ENCODE peak calls at places on chromosomes 2 and 18, in five cellular contexts. H is psoas muscle, L is transverse colon, D is astrocyte, Q is ovary. N is an unnamed sample. For H3K36me3 and H3K9me3, the result is how much of the 10 kb centered on the place peaks cover.

GRCh38 chr2:238009563-238009962 is 42.7 kb downstream of the UBE2F start:
- DNase-seq in D (no peak), L (no peak), Q (no peak), H (no peak), N (no peak)

GRCh38 chr2:158214431-158214830 is 112.8 kb downstream of the UPP2 start:
- DNase-seq in D (peak), L (no peak), Q (no peak), H (no peak), N (no peak)

GRCh38 chr2:128286011-128286721 is 32.5 kb downstream of the HS6ST1 start:
- DNase-seq in Q (peak), L (no peak), H (peak), D (no peak), N (no peak)

GRCh38 chr2:8872821-8873432 is 35.5 kb upstream of the KIDINS220 start:
- DNase-seq in L (no peak), Q (no peak), D (peak), H (no peak), N (no peak)

GRCh38 chr18:32177530-32177929 is 12.3 kb upstream of the MEP1B start:
- DNase-seq in L (no peak), H (no peak), Q (no peak), D (no peak), N (no peak)

GRCh38 chr2:55732854-55733253 is 39.2 kb upstream of the PNPT1 start:
- DNase-seq in H (no peak), L (no peak), D (peak), Q (no peak), N (no peak)

GRCh38 chr2:171706152-171706803 is 19.0 kb downstream of the DYNC1I2 start:
- DNase-seq in L (no peak), Q (no peak), H (no peak), D (no peak), N (no peak)

GRCh38 chr2:217868911-217869334 is 133.9 kb downstream of the TNS1 start:
- DNase-seq in D (peak), Q (no peak), L (no peak), H (no peak), N (no peak)

GRCh38 chr18:79926715-79927596 is 24.5 kb downstream of the SLC66A2 start:
- DNase-seq in Q (peak), H (peak), D (no peak), L (peak), N (peak)

GRCh38 chr2:119256574-119256921 is 32.9 kb downstream of the STEAP3 start:
- DNase-seq in L (no peak), D (no peak), H (no peak), Q (no peak), N (no peak)

GRCh38 chr2:16189019-16189850 is 248.9 kb downstream of the MYCN start:
- DNase-seq in D (no peak), Q (no peak), L (no peak), H (no peak), N (no peak)

GRCh38 chr2:223633656-223634055 is 31.5 kb upstream of the SCG2 start:
- DNase-seq in Q (no peak), D (peak), H (no peak), L (no peak), N (peak)

GRCh38 chr2:25411281-25411680 is 69.6 kb upstream of the DNMT3A start:
- DNase-seq in D (no peak), L (no peak), Q (no peak), H (no peak), N (no peak)

GRCh38 chr18:76338619-76339245 is 156.3 kb downstream of the ZNF516 start:
- DNase-seq in D (no peak), H (no peak), Q (no peak), L (no peak), N (no peak)

GRCh38 chr2:190973262-190973661 is 40.7 kb downstream of the STAT1 start:
- DNase-seq in Q (no peak), L (no peak), D (no peak), H (no peak), N (no peak)

GRCh38 chr2:190972213-190972612 is 41.8 kb downstream of the STAT1 start:
- DNase-seq in L (no peak), Q (no peak), H (no peak), D (no peak), N (no peak)

GRCh38 chr2:190970872-190971506 is 43.0 kb downstream of the STAT1 start:
- DNase-seq in Q (no peak), H (no peak), D (no peak), L (no peak), N (no peak)

GRCh38 chr2:190973726-190974628 is 40.0 kb downstream of the STAT1 start:
- DNase-seq in L (no peak), D (no peak), H (no peak), Q (no peak), N (no peak)

DNA sequence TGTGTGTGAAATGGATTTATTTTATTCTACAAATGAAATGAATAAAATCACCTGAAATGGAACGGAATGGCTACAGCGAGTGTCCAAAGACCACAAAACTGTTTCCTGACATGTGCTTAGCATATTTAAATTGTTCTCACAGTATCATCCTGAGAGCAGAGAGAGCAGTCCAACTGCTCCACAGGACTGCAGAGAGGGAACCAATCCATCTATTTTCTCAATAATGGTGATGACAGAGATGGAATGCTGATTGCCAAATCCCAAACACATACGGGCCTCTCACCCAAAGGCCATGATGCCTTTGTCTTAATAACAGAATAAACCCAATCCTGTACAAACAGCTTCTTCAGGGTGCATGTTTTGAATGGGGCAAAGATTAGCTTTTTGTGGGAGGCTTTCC is 41.1 kb downstream of the STAT1 start:
- DNase-seq in L (no peak), D (no peak), Q (no peak), H (no peak), N (no peak)
- H3K36me3 ChIP-seq in L (under half), D (half or more), Q (under half), H (half or more), N (half or more)

GRCh38 chr2:194363878-194364277 is 1293.1 kb upstream of the SLC39A10 start:
- DNase-seq in L (no peak), Q (no peak), D (no peak), H (no peak), N (no peak)
- H3K27ac ChIP-seq in L (no peak), Q (no peak), D (no peak), H (no peak), N (no peak)

DNA sequence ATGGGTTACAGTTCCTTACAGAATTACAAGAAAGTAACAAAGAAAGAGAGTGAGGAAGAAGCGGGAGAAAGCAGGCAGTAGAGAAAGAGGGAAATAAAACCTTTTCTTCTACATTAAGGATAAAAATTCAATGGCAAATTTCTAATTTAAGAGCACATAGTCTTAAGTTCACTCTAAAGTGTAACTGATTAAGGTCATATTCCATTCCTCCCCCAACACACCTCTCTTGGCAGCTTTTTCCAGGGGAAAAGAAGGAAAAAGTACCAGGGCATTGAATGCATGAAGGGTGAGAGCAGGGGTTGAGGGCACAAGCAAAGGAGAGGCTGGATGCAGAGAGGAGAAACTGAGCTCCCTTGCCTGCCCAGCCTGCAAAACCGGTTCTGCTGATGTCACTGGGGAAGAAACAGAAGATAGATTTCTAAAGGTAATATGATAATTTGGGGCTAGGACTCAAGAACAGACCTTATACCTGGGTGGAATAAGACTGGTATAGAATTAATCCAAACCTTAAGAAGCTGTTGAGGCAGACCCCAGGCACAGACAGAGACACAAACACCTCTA is 4.6 kb downstream of the ACMSD start:
- DNase-seq in H (no peak), D (no peak), Q (no peak), L (no peak), N (no peak)
- H3K9me3 ChIP-seq in H (under half), D (under half), Q (under half), L (under half), N (under half)

GRCh38 chr2:12726271-12726670 is 9.5 kb downstream of the TRIB2 start:
- DNase-seq in L (no peak), H (no peak), Q (no peak), D (no peak), N (no peak)

GRCh38 chr2:12723741-12724463 is 7.2 kb downstream of the TRIB2 start:
- DNase-seq in D (peak), L (no peak), H (no peak), Q (no peak), N (no peak)

GRCh38 chr2:12727641-12728040 is 10.9 kb downstream of the TRIB2 start:
- DNase-seq in D (no peak), Q (no peak), H (no peak), L (no peak), N (no peak)

GRCh38 chr2:12727085-12727484 is 10.3 kb downstream of the TRIB2 start:
- DNase-seq in L (no peak), H (no peak), D (peak), Q (no peak), N (no peak)

DNA sequence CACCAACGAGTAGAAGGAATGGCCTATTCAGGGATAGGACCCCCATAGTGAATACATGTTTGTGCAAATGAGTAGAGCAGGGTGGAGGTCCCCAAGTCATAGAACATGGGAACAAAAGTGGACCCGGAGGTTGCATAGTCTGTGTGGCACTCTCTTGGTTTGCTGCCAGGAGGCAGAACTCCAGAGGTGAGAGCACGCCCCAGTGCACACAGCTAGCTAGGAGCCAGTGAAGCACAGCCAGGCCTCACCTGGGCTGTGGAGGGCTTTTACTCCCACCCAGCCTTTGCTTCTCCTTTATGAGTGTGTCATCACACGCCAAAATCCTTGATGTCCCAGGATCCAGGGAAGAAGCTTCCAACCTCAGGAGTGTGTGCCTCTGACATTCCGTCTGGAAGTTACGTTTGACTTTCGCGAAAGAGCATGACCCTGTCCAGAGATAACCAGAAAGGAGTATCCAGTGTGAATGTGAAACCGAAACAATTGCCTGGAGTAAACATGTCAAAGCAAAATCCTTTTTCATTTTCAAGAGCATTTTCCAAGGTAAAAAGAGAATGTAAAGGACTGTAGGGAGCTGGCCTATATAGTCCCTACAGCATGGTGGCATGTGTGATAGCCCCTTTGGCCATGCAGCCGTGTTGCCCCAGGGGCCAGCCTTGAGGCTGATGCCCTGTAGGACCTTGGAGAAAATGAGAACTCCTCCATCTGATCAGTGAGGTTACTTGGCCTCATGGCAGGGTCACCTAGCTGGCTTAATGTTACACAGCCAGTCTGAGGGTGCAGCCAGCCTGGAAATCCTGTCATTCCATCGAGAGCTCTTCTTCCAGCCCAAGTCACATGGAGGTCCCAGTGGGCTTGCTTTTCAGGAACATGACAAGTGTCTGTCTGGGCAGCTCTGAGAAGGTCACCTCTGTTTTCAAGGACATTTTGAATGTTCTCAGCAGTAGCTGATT is 8.8 kb downstream of the TRIB2 start:
- DNase-seq in L (no peak), H (no peak), Q (no peak), D (no peak), N (no peak)
- H3K36me3 ChIP-seq in L (under half), H (half or more), Q (under half), D (under half), N (under half)

DNA sequence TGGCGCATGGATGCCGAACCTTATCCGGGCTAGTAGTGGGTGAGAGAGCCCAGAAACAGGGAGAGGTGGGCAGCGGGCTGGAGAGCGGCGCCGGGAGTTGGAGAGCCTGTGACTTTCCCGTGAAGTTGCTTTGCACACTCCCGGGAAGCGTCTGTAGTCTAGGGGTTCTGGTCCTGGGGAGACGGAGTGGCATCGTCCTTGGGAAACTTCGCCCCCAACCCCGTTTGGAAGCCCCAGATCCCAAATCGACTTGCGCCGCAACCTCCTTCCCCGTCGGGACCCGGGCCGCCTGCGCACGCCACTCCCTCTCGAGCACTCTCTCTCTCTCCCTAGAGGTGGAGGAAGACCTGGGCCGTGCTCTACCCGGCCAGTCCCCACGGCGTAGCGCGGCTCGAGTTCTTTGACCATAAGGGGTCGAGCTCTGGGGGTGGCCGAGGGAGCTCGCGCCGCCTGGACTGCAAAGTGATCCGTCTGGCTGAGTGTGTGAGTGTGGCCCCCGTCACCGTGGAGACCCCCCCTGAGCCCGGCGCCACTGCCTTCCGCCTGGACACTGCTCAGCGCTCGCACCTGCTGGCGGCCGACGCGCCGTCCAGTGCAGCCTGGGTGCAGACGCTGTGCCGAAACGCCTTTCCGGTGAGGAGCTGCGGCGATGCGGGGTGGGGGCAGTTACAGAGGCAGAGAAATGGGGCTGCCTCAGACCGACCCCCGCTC is 456 bp downstream of the DOK1 start:
- DNase-seq in D (no peak), Q (peak), L (peak), H (peak), N (peak)
- H3K27ac ChIP-seq in D (peak), Q (peak), L (peak), H (peak), N (peak)

GRCh38 chr2:13611939-13612338 is 895.2 kb downstream of the TRIB2 start:
- DNase-seq in Q (no peak), L (no peak), D (no peak), H (no peak), N (no peak)
- H3K9me3 ChIP-seq in Q (under half), L (under half), D (under half), H (under half), N (under half)

GRCh38 chr2:181900007-181900651 is 8.6 kb downstream of the ITPRID2 start:
- DNase-seq in H (no peak), Q (no peak), L (no peak), D (no peak), N (no peak)
- H3K36me3 ChIP-seq in H (half or more), Q (under half), L (under half), D (half or more), N (half or more)

GRCh38 chr2:168470880-168471475 is 14.9 kb downstream of the CERS6 start:
- DNase-seq in L (no peak), H (no peak), Q (no peak), D (no peak), N (no peak)
- H3K27ac ChIP-seq in L (peak), H (no peak), Q (no peak), D (no peak), N (no peak)

GRCh38 chr2:222298311-222299150 is at the start of gene PAX3:
- DNase-seq in H (peak), Q (no peak), D (peak), L (no peak), N (no peak)

GRCh38 chr2:222298000-222298310 is 843 bp downstream of the PAX3 start:
- DNase-seq in L (no peak), Q (no peak), H (no peak), D (no peak), N (no peak)

GRCh38 chr2:222296911-222297599 is 1.7 kb downstream of the PAX3 start:
- DNase-seq in L (no peak), Q (no peak), D (peak), H (no peak), N (no peak)

GRCh38 chr2:222296311-222296736 is 2.5 kb downstream of the PAX3 start:
- DNase-seq in Q (no peak), D (no peak), H (no peak), L (no peak), N (no peak)

GRCh38 chr2:222297600-222297935 is 1.2 kb downstream of the PAX3 start:
- DNase-seq in D (no peak), L (no peak), Q (no peak), H (no peak), N (no peak)
- H3K9me3 ChIP-seq in D (under half), L (under half), Q (under half), H (under half), N (under half)